ENCODE peak calls at places on chromosomes 7 and 10, in five cellular contexts. W, V, D, E and O are unnamed samples.

GRCh38 chr10:50577681-50578350 is 45.9 kb downstream of the SGMS1 start:
- DNase-seq in W (no peak), V (no peak), D (no peak), E (no peak), O (no peak)

GRCh38 chr10:129531195-129531968 is 64.3 kb downstream of the MGMT start:
- DNase-seq in W (no peak), V (no peak), D (no peak), E (no peak), O (no peak)

GRCh38 chr10:48332166-48332870 is 25.8 kb downstream of the MAPK8 start:
- DNase-seq in W (no peak), V (no peak), D (no peak), E (no peak), O (no peak)

GRCh38 chr10:72276013-72276387 is 2.3 kb downstream of the DDIT4 start:
- DNase-seq in W (peak), V (no peak), D (no peak), E (no peak), O (no peak)

GRCh38 chr7:6074612-6075380 is 43.6 kb downstream of the ANKRD61 start:
- DNase-seq in W (no peak), V (no peak), D (no peak), E (no peak), O (no peak)

GRCh38 chr10:36676321-36677169 is 448.9 kb upstream of the ANKRD30A start:
- DNase-seq in W (no peak), V (no peak), D (no peak), E (no peak), O (no peak)

GRCh38 chr7:17060051-17060450 is 178.3 kb upstream of the AGR3 start:
- DNase-seq in W (no peak), V (no peak), D (no peak), E (no peak), O (no peak)

GRCh38 chr7:41809487-41810257 is 106.8 kb upstream of the INHBA start:
- DNase-seq in W (no peak), V (no peak), D (no peak), E (no peak), O (no peak)

GRCh38 chr7:27199820-27200760 is at the start of gene HOXA13:
- DNase-seq in W (no peak), V (peak), D (peak), E (peak), O (no peak)

GRCh38 chr10:11014671-11015141 is 3.0 kb upstream of the CELF2 start:
- DNase-seq in W (no peak), V (no peak), D (no peak), E (no peak), O (no peak)

GRCh38 chr10:84188815-84189214 is 5.5 kb upstream of the CDHR1 start:
- DNase-seq in W (no peak), V (no peak), D (peak), E (peak), O (no peak)

GRCh38 chr7:146366938-146367337 is 250.3 kb downstream of the CNTNAP2 start:
- DNase-seq in W (no peak), V (no peak), D (no peak), E (no peak), O (no peak)

GRCh38 chr10:93068411-93069244 is 5.1 kb upstream of the CYP26A1 start:
- DNase-seq in W (no peak), V (no peak), D (no peak), E (no peak), O (no peak)

GRCh38 chr7:107232568-107233090 is 63.8 kb downstream of the HBP1 start:
- DNase-seq in W (no peak), V (no peak), D (no peak), E (no peak), O (no peak)

GRCh38 chr10:130018730-130019185 is 54.7 kb upstream of the EBF3 start:
- DNase-seq in W (no peak), V (no peak), D (peak), E (peak), O (no peak)

GRCh38 chr10:15313034-15313433 is 58.1 kb downstream of the FAM171A1 start:
- DNase-seq in W (no peak), V (no peak), D (peak), E (no peak), O (no peak)

GRCh38 chr7:3408814-3409595 is 108.0 kb downstream of the SDK1 start:
- DNase-seq in W (no peak), V (no peak), D (no peak), E (no peak), O (no peak)

GRCh38 chr10:80144302-80145131 is 12.0 kb downstream of the PLAC9 start:
- DNase-seq in W (no peak), V (peak), D (peak), E (peak), O (no peak)

GRCh38 chr10:98460837-98461499 is 14.2 kb upstream of the HPS1 start:
- DNase-seq in W (peak), V (peak), D (no peak), E (no peak), O (peak)

GRCh38 chr10:76649271-76649670 is 988.3 kb downstream of the KCNMA1 start:
- DNase-seq in W (no peak), V (no peak), D (no peak), E (no peak), O (no peak)

GRCh38 chr10:110304780-110305421 is at the start of gene SMNDC1:
- DNase-seq in W (peak), V (peak), D (peak), E (peak), O (peak)
- TF ChIP-seq POLR2A in W (peak), V (peak), D (no peak), E (peak), O (peak)

DNA sequence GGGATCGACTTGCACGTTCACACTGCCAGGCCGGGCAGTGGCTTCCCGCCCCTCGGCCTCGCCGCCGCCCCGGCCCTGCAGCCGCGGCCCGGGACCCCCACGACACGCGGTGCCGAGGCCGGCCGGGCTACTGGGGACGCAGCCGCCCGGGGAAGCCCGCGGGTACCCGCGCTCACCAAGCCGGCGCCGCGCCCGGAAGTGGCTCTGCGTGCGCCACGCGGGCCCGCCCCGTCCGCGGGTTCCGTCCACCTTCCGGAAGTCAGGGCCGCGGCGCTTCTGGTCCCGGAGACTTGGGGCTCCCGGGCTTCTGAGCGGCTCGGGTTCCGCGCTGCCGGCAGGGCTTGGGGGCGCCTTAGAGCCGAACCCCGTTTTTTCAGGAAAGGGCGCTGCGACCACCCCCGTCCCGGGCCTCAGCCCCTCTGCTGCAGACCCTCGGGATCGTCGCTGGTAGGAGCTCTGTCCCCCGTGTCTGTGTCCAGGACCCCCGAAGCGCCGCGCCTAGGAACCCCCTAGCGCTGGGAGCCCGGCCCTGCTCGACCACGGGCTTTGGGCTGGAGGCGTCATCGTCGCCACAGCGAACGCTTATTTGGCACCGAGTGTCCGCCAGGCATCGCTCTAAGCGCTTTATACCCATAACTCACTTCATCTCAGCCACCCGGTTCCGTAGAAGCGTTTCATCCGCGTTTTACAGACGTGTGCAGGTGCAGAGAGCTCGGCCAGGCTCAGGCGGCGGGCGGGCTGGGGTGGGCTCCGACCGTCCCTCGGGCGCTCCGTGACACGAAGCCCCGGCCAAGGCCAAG is at the start of gene PSMG3:
- DNase-seq in W (peak), V (peak), D (peak), E (peak), O (peak)
- TF ChIP-seq POLR2A in W (peak), V (peak), D (no peak), E (peak), O (peak)

DNA sequence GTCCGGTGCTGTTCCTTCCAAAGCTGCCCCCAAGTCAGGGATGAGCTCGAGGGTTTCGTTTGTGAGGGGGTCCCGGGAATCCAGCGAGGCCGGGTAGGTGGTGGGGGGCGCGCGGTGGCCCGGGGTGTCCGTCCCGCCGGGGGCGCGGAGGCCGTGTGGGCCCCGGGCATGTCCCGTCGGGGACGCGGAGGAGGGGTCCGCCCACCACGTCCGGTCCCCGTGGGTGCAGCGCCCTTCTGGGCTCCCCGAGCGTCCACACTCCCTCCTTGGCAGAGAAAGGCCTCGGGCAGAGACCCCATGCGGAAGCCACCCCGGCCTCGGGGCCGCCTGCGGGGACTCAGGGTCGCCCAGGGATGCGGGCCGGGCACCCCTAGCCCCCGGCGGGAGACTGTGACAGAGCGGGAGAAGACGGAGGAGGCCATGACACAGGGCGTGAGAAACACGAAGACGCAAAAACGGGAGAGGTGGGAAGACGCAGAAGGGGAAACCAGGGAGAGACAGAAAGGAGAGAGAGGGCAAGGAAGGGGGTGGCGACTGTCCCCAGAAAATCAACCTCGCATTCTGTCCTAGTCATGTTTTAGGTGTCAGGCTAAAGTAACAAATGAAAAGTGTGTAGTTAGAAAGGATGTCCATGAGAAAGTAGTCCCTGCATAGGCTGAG is 668 bp upstream of the ZNF425 start:
- DNase-seq in W (peak), V (peak), D (peak), E (peak), O (peak)
- TF ChIP-seq POLR2A in W (no peak), V (peak), D (no peak), E (no peak), O (peak)

DNA sequence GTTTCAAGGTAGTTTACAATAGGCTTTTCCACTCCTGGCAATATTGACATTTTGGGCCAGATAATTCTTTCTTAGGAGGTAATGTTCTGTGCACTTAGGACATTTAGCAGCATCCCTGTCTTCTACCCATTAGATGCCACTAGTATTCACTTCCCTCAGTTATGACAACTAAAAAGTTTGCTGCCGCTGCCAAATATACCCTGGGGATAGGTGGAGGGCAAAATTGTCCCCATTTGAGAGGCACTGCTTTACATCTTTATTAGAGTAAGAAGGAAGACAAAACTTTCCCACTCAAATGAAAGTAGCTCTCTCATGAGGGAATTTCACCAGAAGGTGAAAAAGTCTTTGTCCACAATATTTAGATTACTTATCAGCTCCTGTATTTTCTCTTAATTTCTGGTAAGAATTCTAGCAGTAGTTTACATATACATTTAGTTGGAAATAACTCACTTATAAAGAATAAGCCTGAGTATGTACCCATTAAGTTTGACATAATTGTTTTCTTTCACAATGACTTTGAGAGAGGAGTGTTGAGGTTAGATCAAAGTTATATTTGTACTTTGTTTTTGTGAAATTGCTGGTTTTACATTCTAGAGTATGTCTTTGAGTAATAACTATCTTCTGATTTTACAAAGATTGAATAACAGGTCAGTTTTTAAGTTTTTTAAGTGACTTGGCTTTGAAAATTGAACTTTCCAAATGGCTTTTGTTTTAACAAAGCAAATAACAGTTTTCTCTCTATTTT is 46.0 kb downstream of the HELLS start:
- DNase-seq in W (no peak), V (no peak), D (no peak), E (no peak), O (no peak)
- TF ChIP-seq POLR2A in W (no peak), V (no peak), D (no peak), E (no peak), O (no peak)

DNA sequence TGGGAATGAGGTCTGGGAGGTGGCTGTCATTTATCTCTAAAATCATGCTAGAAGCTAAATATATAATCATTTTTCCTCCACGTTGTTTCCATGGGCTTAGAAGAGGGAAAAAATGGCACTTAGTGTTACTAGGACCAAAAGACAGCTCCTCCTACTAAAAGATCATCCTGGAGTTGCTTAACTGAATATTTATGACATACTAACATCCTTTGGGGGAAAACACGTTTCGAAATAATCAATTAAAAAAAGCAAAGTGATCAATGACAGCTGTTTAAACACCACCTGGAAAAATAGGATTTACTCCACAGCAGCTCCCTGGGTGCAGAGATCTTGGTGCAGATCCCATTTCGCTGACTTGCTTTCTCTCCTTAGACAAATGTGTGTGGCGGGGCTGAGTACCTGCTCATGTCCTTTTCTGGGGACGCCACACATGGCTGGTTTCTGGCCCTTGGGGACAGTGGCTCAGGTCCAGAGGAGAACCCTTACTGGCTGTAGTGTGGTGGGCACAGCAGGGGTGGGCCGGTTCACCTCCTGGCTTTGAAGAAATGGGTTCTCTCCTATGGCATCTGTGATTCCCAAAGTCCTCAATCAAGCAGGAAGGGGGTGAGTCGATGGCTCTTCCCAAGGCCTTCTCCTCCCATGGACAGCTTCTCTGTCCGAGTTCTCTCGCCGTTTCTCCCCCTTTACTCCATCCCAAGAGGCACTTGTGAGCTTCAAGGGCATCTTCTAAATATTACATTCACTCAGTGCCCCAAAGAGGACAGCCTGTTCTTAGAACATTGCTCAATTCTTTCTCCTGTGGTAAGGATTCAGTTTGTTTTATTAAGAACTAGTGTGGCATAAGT is 156.4 kb upstream of the KLF14 start:
- DNase-seq in W (no peak), V (no peak), D (no peak), E (no peak), O (no peak)
- TF ChIP-seq POLR2A in W (no peak), V (no peak), D (no peak), E (no peak), O (no peak)

GRCh38 chr7:122145937-122146336 is 1.9 kb upstream of the AASS start:
- DNase-seq in W (no peak), V (no peak), D (no peak), E (no peak), O (no peak)

GRCh38 chr7:122143376-122143750 is 686 bp downstream of the AASS start:
- DNase-seq in W (peak), V (no peak), D (peak), E (peak), O (no peak)

GRCh38 chr7:122148081-122148480 is 4.0 kb upstream of the AASS start:
- DNase-seq in W (no peak), V (no peak), D (no peak), E (no peak), O (no peak)

GRCh38 chr7:122140918-122141317 is 3.1 kb downstream of the AASS start:
- DNase-seq in W (no peak), V (no peak), D (no peak), E (no peak), O (no peak)

DNA sequence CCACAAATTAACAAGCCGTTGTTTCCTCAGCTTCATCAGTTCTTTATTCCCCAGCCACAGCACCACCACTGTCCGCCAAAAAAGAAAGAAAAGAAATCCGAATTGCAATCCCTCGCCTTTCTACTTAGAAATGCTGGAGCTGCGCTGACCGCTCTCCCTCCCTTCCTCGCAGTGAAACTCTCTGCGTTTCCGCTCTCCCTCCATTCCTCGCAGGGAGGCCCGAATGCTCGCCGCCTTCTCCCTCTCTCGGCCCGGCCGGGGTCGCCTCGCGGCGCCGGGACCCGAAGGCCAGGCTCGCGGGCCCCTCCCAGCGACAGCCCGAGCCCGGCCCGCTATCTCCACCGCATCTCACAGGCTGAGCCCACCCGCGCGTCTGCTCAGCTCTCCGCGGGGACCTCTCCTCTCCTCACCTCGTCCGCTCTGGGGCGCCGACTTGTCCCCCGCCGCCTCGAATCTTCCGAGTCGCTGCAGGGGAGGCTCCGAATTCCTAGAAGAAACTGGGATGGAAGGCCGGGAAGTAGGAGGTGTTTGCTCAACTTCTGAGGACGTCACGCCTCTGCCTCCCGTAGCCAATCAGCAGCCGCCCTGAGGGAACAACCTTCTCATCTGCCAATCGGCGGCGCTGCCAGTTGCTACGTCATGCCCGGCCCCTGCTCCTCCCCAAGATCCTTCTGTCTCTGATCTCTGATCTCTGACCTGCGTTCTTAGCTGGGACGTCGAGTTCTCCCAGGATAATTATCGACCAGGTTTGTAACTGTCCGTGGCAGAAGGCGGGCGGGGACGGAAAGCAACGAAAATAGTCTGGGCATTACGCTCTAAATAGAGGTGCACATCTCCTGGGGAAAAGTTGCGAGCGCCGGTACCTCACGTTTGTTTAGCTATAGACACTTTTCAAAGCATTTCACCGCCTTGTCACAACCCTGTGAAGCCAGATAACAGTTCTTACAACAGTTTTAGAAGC is at the start of gene AASS:
- DNase-seq in W (peak), V (peak), D (peak), E (peak), O (peak)
- TF ChIP-seq POLR2A in W (peak), V (no peak), D (no peak), E (no peak), O (peak)